ENCODE peak calls at places on chromosome 9, in four cellular contexts. J, H, U and V are unnamed samples.

GRCh38 chr9:93900971-93901861 is 53.9 kb downstream of the BARX1 start:
- DNase-seq in J (no peak), H (no peak), U (no peak), V (no peak)

GRCh38 chr9:91012933-91013841 is 211.6 kb downstream of the SYK start:
- DNase-seq in J (no peak), H (no peak), U (no peak), V (no peak)

GRCh38 chr9:112332674-112332976 is 794 bp downstream of the PTBP3 start:
- DNase-seq in J (no peak), H (no peak), U (no peak), V (no peak)

GRCh38 chr9:133304477-133305377 is 29.7 kb upstream of the ABO start:
- DNase-seq in J (no peak), H (no peak), U (no peak), V (no peak)

GRCh38 chr9:122941560-122942234 is 877 bp downstream of the RABGAP1 start:
- DNase-seq in J (peak; percentile 73), H (no peak), U (peak; percentile 67), V (no peak)

GRCh38 chr9:110135858-110136257 is 72.1 kb downstream of the C9orf152 start:
- DNase-seq in J (peak; percentile 41), H (no peak), U (no peak), V (no peak)

GRCh38 chr9:122186777-122187176 is 27.1 kb downstream of the MORN5 start:
- DNase-seq in J (no peak), H (no peak), U (no peak), V (no peak)

GRCh38 chr9:74975538-74975937 is 22.8 kb upstream of the C9orf40 start:
- DNase-seq in J (no peak), H (no peak), U (no peak), V (no peak)

GRCh38 chr9:112174965-112175795 is at the start of gene SUSD1:
- DNase-seq in J (peak; percentile 36), H (peak; percentile 28), U (peak; percentile 26), V (no peak)

GRCh38 chr9:70161414-70161732 is 97.4 kb upstream of the SMC5 start:
- DNase-seq in J (peak; percentile 13), H (no peak), U (no peak), V (no peak)

GRCh38 chr9:127083133-127083532 is 39.3 kb downstream of the ANGPTL2 start:
- DNase-seq in J (no peak), H (no peak), U (no peak), V (no peak)

GRCh38 chr9:95989304-95989703 is 113.8 kb downstream of the ERCC6L2 start:
- DNase-seq in J (peak; percentile 4), H (no peak), U (no peak), V (no peak)

GRCh38 chr9:37608250-37608649 is 15.9 kb upstream of the TOMM5 start:
- DNase-seq in J (no peak), H (no peak), U (no peak), V (no peak)

GRCh38 chr9:92749071-92749933 is 15.3 kb downstream of the BICD2 start:
- DNase-seq in J (no peak), H (no peak), U (no peak), V (no peak)

GRCh38 chr9:112037281-112038016 is 137.6 kb downstream of the SUSD1 start:
- DNase-seq in J (peak; percentile 96), H (no peak), U (no peak), V (no peak)

GRCh38 chr9:94649100-94649855 is 10.0 kb upstream of the FBP1 start:
- DNase-seq in J (peak; percentile 90), H (no peak), U (no peak), V (no peak)

GRCh38 chr9:36871606-36872005 is 162.5 kb downstream of the PAX5 start:
- DNase-seq in J (no peak), H (no peak), U (no peak), V (no peak)

GRCh38 chr9:97703437-97704326 is 6.5 kb upstream of the XPA start:
- DNase-seq in J (peak; percentile 83), H (no peak), U (peak; percentile 81), V (no peak)

GRCh38 chr9:76733096-76733495 is 31.1 kb upstream of the PCA3 start:
- DNase-seq in J (no peak), H (no peak), U (no peak), V (no peak)

GRCh38 chr9:90342607-90343006 is 300.0 kb downstream of the DIRAS2 start:
- DNase-seq in J (no peak), H (no peak), U (no peak), V (no peak)

GRCh38 chr9:124741681-124742080 is 29.4 kb downstream of the NR6A1 start:
- DNase-seq in J (no peak), H (no peak), U (no peak), V (no peak)

GRCh38 chr9:79764377-79764776 is 192.6 kb downstream of the TLE4 start:
- DNase-seq in J (peak; percentile 99), H (peak; percentile 19), U (no peak), V (no peak)

GRCh38 chr9:16475996-16476395 is 394.5 kb downstream of the BNC2 start:
- DNase-seq in J (peak; percentile 23), H (no peak), U (no peak), V (no peak)

GRCh38 chr9:104787306-104788015 is 23.5 kb downstream of the NIPSNAP3B start:
- DNase-seq in J (no peak), H (no peak), U (no peak), V (no peak)

GRCh38 chr9:96655198-96655851 is at the start of gene PRXL2C:
- DNase-seq in J (peak; percentile 80), H (peak; percentile 89), U (peak; percentile 53), V (no peak)

GRCh38 chr9:98611986-98612505 is 96.7 kb downstream of the GABBR2 start:
- DNase-seq in J (no peak), H (no peak), U (no peak), V (no peak)

GRCh38 chr9:18274693-18275092 is 199.3 kb upstream of the ADAMTSL1 start:
- DNase-seq in J (peak; percentile 13), H (no peak), U (peak; percentile 89), V (no peak)

GRCh38 chr9:136666364-136667216 is 3.9 kb downstream of the EGFL7 start:
- DNase-seq in J (peak; percentile 20), H (no peak), U (peak; percentile 39), V (no peak)

GRCh38 chr9:74458832-74459231 is 38.3 kb upstream of the RORB start:
- DNase-seq in J (no peak), H (no peak), U (no peak), V (no peak)

GRCh38 chr9:100573655-100574260 is 4.1 kb upstream of the CAVIN4 start:
- DNase-seq in J (peak; percentile 15), H (no peak), U (no peak), V (no peak)

GRCh38 chr9:84677080-84677479 is 7.6 kb downstream of the NTRK2 start:
- DNase-seq in J (no peak), H (no peak), U (no peak), V (no peak)

GRCh38 chr9:20570756-20571155 is 51.5 kb downstream of the MLLT3 start:
- DNase-seq in J (peak; percentile 77), H (no peak), U (peak; percentile 16), V (no peak)

GRCh38 chr9:89564257-89564878 is 40.4 kb upstream of the GADD45G start:
- DNase-seq in J (no peak), H (no peak), U (peak; percentile 12), V (peak; percentile 52)